ENCODE peak calls at places on chromosomes 1 and 21, in nine cellular contexts. F is ovary, I is HCT116, O is Panc1, W is prostate gland, X is lower lobe of right lung, R is endodermal cell, H is esophagus squamous epithelium, Y is colonic mucosa. U is an unnamed sample. For H3K4me1 and H3K27me3, the result is how much of the 10 kb centered on the place peaks cover.

GRCh38 chr1:161492827-161493226 is 12.4 kb upstream of the FCGR2A start:
- DNase-seq in Y (no peak), H (no peak), F (no peak), O (no peak), W (no peak), R (no peak), X (no peak), I (no peak), U (no peak)

GRCh38 chr1:163300569-163300968 is 21.2 kb upstream of the NUF2 start:
- DNase-seq in X (no peak), R (no peak), Y (no peak), F (no peak), O (no peak), I (no peak), W (no peak), H (no peak), U (no peak)

GRCh38 chr1:37634554-37635308 is at the start of gene RSPO1:
- DNase-seq in W (no peak), R (peak), F (peak), X (no peak), I (no peak), H (no peak), O (no peak), Y (peak), U (peak)

GRCh38 chr1:21123287-21123961 is 53.3 kb downstream of the EIF4G3 start:
- DNase-seq in R (no peak), X (no peak), W (no peak), H (no peak), I (no peak), O (no peak), Y (no peak), F (no peak), U (no peak)

GRCh38 chr21:18228060-18228739 is 16.4 kb upstream of the CHODL start:
- DNase-seq in F (no peak), O (no peak), X (no peak), H (no peak), W (no peak), Y (no peak), I (no peak), R (no peak), U (no peak)

GRCh38 chr1:54701066-54701465 is 14.6 kb upstream of the TTC4 start:
- DNase-seq in F (no peak), X (no peak), W (no peak), R (no peak), I (no peak), O (no peak), Y (no peak), H (no peak), U (no peak)

GRCh38 chr1:21896652-21897532 is 40.2 kb downstream of the HSPG2 start:
- DNase-seq in F (peak), R (peak), O (no peak), Y (peak), X (peak), H (no peak), I (no peak), W (peak), U (peak)

GRCh38 chr1:111596499-111596898 is 23.1 kb upstream of the RAP1A start:
- DNase-seq in I (no peak), H (no peak), F (no peak), O (no peak), X (no peak), R (no peak), W (no peak), Y (no peak), U (no peak)

GRCh38 chr1:199297174-199297573 is 658.3 kb downstream of the PTPRC start:
- DNase-seq in O (no peak), R (no peak), W (no peak), X (no peak), Y (no peak), I (no peak), H (no peak), F (no peak), U (no peak)

GRCh38 chr1:36771222-36771621 is 263.1 kb downstream of the GRIK3 start:
- DNase-seq in F (no peak), O (no peak), X (no peak), I (no peak), H (no peak), R (peak), Y (no peak), W (no peak), U (no peak)

GRCh38 chr1:243940451-243940850 is 90.4 kb upstream of the AKT3 start:
- DNase-seq in X (no peak), W (no peak), Y (no peak), I (no peak), H (no peak), F (no peak), R (no peak), O (no peak), U (no peak)

GRCh38 chr1:185894806-185895205 is 160.6 kb downstream of the HMCN1 start:
- DNase-seq in W (no peak), R (no peak), H (no peak), Y (no peak), I (no peak), F (no peak), O (no peak), X (no peak), U (no peak)

GRCh38 chr1:245693116-245693515 is 538.3 kb downstream of the KIF26B start:
- DNase-seq in F (no peak), R (no peak), H (no peak), O (no peak), Y (no peak), W (no peak), I (no peak), X (no peak), U (no peak)
- H3K4me1 ChIP-seq in F (under half), R (under half), H (under half), O (under half), Y (under half), W (under half), I (under half), X (under half), U (under half)

GRCh38 chr1:200885564-200886402 is 8.9 kb upstream of the INAVA start:
- DNase-seq in R (no peak), H (no peak), W (no peak), I (no peak), O (no peak), X (no peak), F (no peak), Y (no peak), U (no peak)
- H3K27me3 ChIP-seq in R (under half), H (under half), W (under half), I (under half), O (under half), X (under half), F (under half), Y (under half), U (under half)

GRCh38 chr21:25871566-25871965 is 136.8 kb downstream of the GABPA start:
- DNase-seq in O (no peak), Y (no peak), H (no peak), R (peak), F (no peak), I (no peak), W (no peak), X (no peak), U (no peak)
- TF ChIP-seq CTCF in O (peak), Y (no peak), H (no peak), R (peak), F (no peak), I (no peak), W (no peak), X (no peak), U (no peak)

GRCh38 chr1:230100932-230101331 is 33.9 kb downstream of the GALNT2 start:
- DNase-seq in Y (no peak), X (no peak), O (no peak), F (no peak), R (no peak), W (no peak), H (no peak), I (no peak), U (no peak)
- H3K4me1 ChIP-seq in Y (under half), X (under half), O (under half), F (under half), R (under half), W (under half), H (under half), I (under half), U (under half)

DNA sequence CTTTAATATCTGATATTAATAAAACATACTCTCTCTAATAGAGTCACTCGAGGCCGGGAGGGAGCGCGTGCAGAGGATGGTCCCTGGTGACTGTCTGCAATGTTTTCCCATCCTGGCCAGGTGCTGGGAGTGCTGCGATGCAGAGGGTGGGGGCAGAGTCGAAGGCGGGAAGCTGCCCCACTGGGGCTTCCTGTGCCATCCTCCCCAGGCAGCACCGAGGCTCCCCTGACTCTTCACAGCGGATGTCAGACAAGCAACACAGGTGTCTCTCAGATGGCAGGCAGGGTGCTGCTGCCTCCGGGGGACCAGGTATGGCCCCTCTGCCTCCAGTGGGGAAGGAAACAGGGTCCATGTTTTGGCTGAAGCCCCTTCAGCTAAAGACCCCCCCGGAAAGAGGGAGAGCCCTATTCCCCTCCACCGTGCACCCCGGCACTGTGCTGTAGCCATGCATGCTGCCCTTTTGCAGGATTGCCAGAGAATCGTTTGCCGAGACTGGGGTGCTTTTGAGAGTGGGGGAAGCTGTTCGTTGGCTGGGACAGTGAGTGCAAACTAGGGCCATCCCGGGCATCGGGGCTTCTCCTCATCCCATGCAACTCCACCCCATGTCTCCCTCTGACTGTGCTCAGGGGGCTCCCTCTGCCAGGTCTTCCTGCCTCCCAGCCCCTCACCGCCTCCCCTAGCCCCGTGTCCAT is 32.1 kb upstream of the TTC34 start:
- DNase-seq in F (no peak), X (peak), H (no peak), O (no peak), R (no peak), W (no peak), Y (no peak), I (no peak), U (no peak)
- H3K27me3 ChIP-seq in F (under half), X (under half), H (under half), O (under half), R (under half), W (under half), Y (under half), I (under half), U (under half)

DNA sequence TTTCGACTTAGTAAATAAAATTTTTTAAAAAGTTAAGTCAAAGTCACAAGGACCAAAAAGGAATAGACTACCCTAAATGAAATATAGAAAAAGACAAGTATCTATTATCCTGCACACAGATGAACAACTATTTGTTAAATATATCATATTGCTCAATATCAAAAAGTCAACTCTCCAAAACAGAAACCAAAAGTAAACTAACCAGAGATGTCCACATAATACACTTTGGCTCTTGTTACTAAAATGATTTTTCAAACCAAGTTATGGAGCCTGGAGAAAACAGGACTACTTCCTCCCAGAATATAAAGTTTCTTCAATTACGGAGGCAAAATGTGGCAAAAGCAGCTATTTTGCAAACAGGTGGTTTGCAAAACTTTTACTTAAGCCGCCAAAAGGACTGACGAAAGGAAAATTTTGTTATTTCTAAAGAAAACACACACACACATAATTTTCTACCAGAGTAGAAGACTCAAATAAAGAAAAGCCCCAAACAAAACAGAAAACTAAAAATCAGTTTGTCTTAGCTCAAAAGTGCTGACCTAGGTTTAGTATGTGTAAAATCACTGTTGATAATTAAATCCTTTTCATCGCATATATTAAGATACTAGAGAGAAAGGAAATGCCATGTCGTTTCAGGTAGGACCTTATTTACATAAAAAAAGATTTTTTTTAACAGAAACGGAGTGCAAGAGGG is 1.1 kb downstream of the DPYD start:
- DNase-seq in R (no peak), I (no peak), H (no peak), F (no peak), W (no peak), Y (no peak), X (no peak), O (no peak), U (no peak)
- TF ChIP-seq CTCF in R (no peak), I (no peak), H (no peak), F (no peak), W (no peak), Y (no peak), X (no peak), O (no peak), U (no peak)

GRCh38 chr1:231993968-231994455 is 367.4 kb downstream of the DISC1 start:
- DNase-seq in F (no peak), X (no peak), O (no peak), Y (no peak), I (no peak), R (no peak), H (no peak), W (no peak), U (no peak)

GRCh38 chr1:231998791-231999190 is 372.2 kb downstream of the DISC1 start:
- DNase-seq in H (no peak), O (no peak), W (no peak), I (no peak), R (no peak), Y (no peak), F (no peak), X (no peak), U (no peak)
- H3K4me1 ChIP-seq in H (under half), O (under half), W (under half), I (under half), R (under half), Y (under half), F (under half), X (under half), U (under half)

DNA sequence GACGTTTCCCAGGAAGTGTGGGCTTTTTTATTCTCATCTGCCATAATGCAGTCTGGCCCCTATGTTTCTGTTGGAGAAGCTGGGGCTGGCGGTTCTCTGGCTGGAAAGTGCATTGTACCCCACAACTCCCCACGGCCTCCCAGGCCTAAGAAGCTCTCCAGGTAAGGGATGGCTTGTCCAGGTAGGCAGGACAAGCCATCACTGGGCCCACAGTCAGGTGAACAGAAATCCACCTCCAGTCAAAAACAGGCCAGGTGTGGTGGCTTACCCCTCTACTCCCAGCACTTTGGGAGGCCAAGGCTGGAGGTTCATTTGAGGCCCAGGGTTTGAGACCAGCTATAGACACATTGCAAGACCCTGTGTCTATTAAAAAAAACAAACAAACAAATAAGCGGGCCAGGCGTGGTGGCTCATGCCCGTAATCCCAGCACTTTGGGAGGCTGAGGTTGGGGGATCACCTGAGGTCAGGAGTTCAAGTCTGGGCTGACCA is 3.0 kb upstream of the WNT9A start:
- DNase-seq in Y (no peak), X (no peak), I (no peak), O (no peak), H (no peak), R (no peak), F (no peak), W (no peak), U (no peak)
- H3K27me3 ChIP-seq in Y (under half), X (under half), I (under half), O (under half), H (under half), R (under half), F (under half), W (under half), U (under half)

GRCh38 chr1:1267488-1268283 is 6.0 kb downstream of the UBE2J2 start:
- DNase-seq in I (no peak), X (no peak), F (no peak), H (no peak), Y (no peak), R (no peak), O (no peak), W (no peak), U (no peak)

GRCh38 chr1:1264026-1264425 is 9.6 kb downstream of the UBE2J2 start:
- DNase-seq in X (no peak), F (no peak), W (no peak), Y (no peak), H (no peak), R (no peak), O (no peak), I (no peak), U (no peak)

GRCh38 chr1:1268284-1268682 is 5.4 kb downstream of the UBE2J2 start:
- DNase-seq in O (no peak), X (no peak), Y (no peak), H (no peak), I (no peak), R (no peak), F (no peak), W (no peak), U (no peak)

GRCh38 chr1:1262759-1263158 is 10.9 kb downstream of the UBE2J2 start:
- DNase-seq in W (no peak), X (no peak), R (no peak), Y (no peak), I (no peak), F (no peak), O (no peak), H (no peak), U (no peak)

GRCh38 chr1:1264868-1265272 is 8.8 kb downstream of the UBE2J2 start:
- DNase-seq in W (no peak), R (peak), I (no peak), F (no peak), X (no peak), H (no peak), Y (no peak), O (peak), U (no peak)
- TF ChIP-seq CTCF in W (no peak), R (peak), I (no peak), F (no peak), X (no peak), H (no peak), Y (no peak), O (no peak), U (peak)

U was measured in hepatocyte.